ENCODE peak calls at places on chromosome 17, in eight cellular contexts. T, Y, U, G, I, L, S and O are unnamed samples.
A peak's percentile ranks its signal among the peaks of the same experiment; 100 is the strongest.

GRCh38 chr17:82882715-82883446 is 43.1 kb upstream of the ZNF750 start:
- DNase-seq in T (no peak), Y (no peak), U (no peak), G (no peak), I (no peak), L (peak; percentile 45), S (no peak), O (peak; percentile 17)

GRCh38 chr17:2551928-2552327 is 40.2 kb upstream of the METTL16 start:
- DNase-seq in T (peak; percentile 11), Y (no peak), U (no peak), G (no peak), I (no peak), L (no peak), S (no peak), O (no peak)

GRCh38 chr17:74946641-74947040 is 10.9 kb downstream of the OTOP3 start:
- DNase-seq in T (no peak), Y (no peak), U (no peak), G (no peak), I (no peak), L (no peak), S (no peak), O (no peak)

GRCh38 chr17:12644623-12645022 is 21.1 kb upstream of the MYOCD start:
- DNase-seq in T (no peak), Y (no peak), U (no peak), G (no peak), I (no peak), L (no peak), S (no peak), O (no peak)

GRCh38 chr17:30238387-30239088 is 3.0 kb upstream of the SLC6A4 start:
- DNase-seq in T (peak; percentile 58), Y (no peak), U (peak; percentile 30), G (peak; percentile 44), I (no peak), L (no peak), S (no peak), O (peak; percentile 28)

GRCh38 chr17:75878174-75878998 is at the start of gene TRIM47:
- DNase-seq in T (peak; percentile 50), Y (no peak), U (peak; percentile 49), G (peak; percentile 53), I (peak; percentile 84), L (peak; percentile 59), S (peak; percentile 71), O (peak; percentile 49)

GRCh38 chr17:16453493-16453851 is 38.1 kb downstream of the TRPV2 start:
- DNase-seq in T (no peak), Y (no peak), U (no peak), G (no peak), I (no peak), L (no peak), S (no peak), O (no peak)

GRCh38 chr17:45345554-45346254 is 28.9 kb upstream of the MAP3K14 start:
- DNase-seq in T (no peak), Y (no peak), U (no peak), G (no peak), I (no peak), L (no peak), S (peak; percentile 88), O (no peak)

GRCh38 chr17:35094902-35095301 is 24.8 kb downstream of the RAD51D start:
- DNase-seq in T (no peak), Y (no peak), U (no peak), G (no peak), I (no peak), L (no peak), S (peak; percentile 90), O (no peak)

GRCh38 chr17:51056813-51057510 is 63.7 kb downstream of the SPAG9 start:
- DNase-seq in T (peak; percentile 20), Y (peak; percentile 49), U (peak; percentile 56), G (peak; percentile 40), I (no peak), L (no peak), S (peak; percentile 93), O (peak; percentile 37)

GRCh38 chr17:78384479-78385175 is 6.2 kb downstream of the PGS1 start:
- DNase-seq in T (no peak), Y (no peak), U (no peak), G (no peak), I (no peak), L (no peak), S (no peak), O (no peak)

GRCh38 chr17:79117905-79118487 is 43.4 kb downstream of the ENGASE start:
- DNase-seq in T (no peak), Y (no peak), U (no peak), G (no peak), I (no peak), L (no peak), S (no peak), O (no peak)

GRCh38 chr17:50853781-50854180 is 12.4 kb downstream of the TOB1 start:
- DNase-seq in T (no peak), Y (no peak), U (no peak), G (no peak), I (no peak), L (no peak), S (no peak), O (no peak)

GRCh38 chr17:15512310-15512709 is 44.9 kb upstream of the CDRT4 start:
- DNase-seq in T (no peak), Y (no peak), U (no peak), G (no peak), I (no peak), L (no peak), S (no peak), O (no peak)

GRCh38 chr17:57294075-57294474 is 37.8 kb downstream of the MSI2 start:
- DNase-seq in T (no peak), Y (no peak), U (no peak), G (no peak), I (no peak), L (no peak), S (no peak), O (no peak)

GRCh38 chr17:74096456-74096855 is 107.0 kb upstream of the RPL38 start:
- DNase-seq in T (no peak), Y (no peak), U (no peak), G (no peak), I (no peak), L (no peak), S (no peak), O (no peak)

GRCh38 chr17:82613283-82614094 is 34.8 kb downstream of the WDR45B start:
- DNase-seq in T (no peak), Y (no peak), U (peak; percentile 92), G (peak; percentile 29), I (peak; percentile 33), L (no peak), S (no peak), O (peak; percentile 41)

GRCh38 chr17:76384987-76385891 is 830 bp downstream of the SPHK1 start:
- DNase-seq in T (peak; percentile 36), Y (no peak), U (peak; percentile 54), G (peak; percentile 44), I (peak; percentile 51), L (no peak), S (peak; percentile 77), O (peak; percentile 38)

GRCh38 chr17:8117367-8117979 is 841 bp downstream of the ALOXE3 start:
- DNase-seq in T (peak; percentile 39), Y (no peak), U (no peak), G (no peak), I (no peak), L (no peak), S (no peak), O (no peak)

GRCh38 chr17:1108810-1109605 is 70.8 kb downstream of the ABR start:
- DNase-seq in T (peak; percentile 72), Y (peak; percentile 71), U (peak; percentile 66), G (peak; percentile 38), I (peak; percentile 76), L (no peak), S (peak; percentile 49), O (no peak)

GRCh38 chr17:1108560-1108809 is 71.3 kb downstream of the ABR start:
- DNase-seq in T (peak; percentile 61), Y (no peak), U (no peak), G (peak; percentile 46), I (no peak), L (no peak), S (no peak), O (peak; percentile 54)

GRCh38 chr17:1107777-1108559 is 71.8 kb downstream of the ABR start:
- DNase-seq in T (no peak), Y (no peak), U (no peak), G (peak; percentile 33), I (no peak), L (no peak), S (no peak), O (no peak)

GRCh38 chr17:1109606-1110523 is 69.9 kb downstream of the ABR start:
- DNase-seq in T (no peak), Y (peak; percentile 63), U (peak; percentile 61), G (peak; percentile 65), I (no peak), L (no peak), S (peak; percentile 18), O (peak; percentile 80)

DNA sequence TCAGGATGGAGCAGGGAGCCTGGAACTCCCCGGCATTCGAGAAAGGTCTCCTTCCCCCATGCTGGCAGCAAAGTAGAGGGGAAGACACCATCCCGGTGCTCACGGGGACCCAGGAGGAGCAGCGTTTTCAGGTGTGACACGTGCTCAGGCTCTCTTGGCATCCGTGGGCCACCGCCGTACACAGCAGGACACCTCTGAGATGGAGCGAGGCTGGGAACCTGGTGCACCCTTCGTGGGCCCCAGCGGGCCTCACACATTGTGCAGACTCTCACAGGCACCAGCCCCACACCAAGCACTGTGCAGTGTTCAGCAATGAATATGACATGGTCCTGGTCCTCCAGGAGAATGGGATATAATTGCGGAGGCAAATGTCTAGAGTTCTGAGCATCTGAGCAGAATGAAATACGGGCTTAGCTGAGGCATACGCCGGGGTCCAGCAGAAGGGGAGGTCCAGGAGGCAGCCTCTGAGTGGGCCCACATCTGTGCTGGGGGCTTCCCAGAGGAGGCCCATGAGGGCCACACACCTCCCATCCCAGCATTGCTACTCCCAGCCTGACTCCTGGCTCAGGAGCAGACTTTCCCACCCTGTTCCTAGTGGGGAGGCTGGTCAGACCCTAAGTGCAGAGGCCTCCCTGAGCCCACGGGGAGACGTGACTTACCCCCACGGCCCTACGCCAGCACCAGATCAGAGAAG is 72.6 kb downstream of the ABR start:
- DNase-seq in T (no peak), Y (no peak), U (no peak), G (no peak), I (no peak), L (no peak), S (no peak), O (no peak)
- TF ChIP-seq CTCF in T (no peak), Y (no peak), U (no peak), G (no peak), I (no peak), L (no peak), S (no peak), O (no peak)

GRCh38 chr17:44000871-44001460 is 3.5 kb upstream of the NAGS start:
- DNase-seq in T (no peak), Y (no peak), U (no peak), G (no peak), I (no peak), L (no peak), S (no peak), O (no peak)
- TF ChIP-seq CTCF in T (no peak), Y (no peak), U (no peak), G (no peak), I (no peak), L (no peak), S (no peak), O (no peak)

GRCh38 chr17:47953945-47954344 is 3.7 kb downstream of the PRR15L start:
- DNase-seq in T (no peak), Y (no peak), U (no peak), G (no peak), I (no peak), L (no peak), S (peak; percentile 12), O (no peak)
- TF ChIP-seq CTCF in T (no peak), Y (no peak), U (no peak), G (no peak), I (no peak), L (no peak), S (peak; percentile 31), O (peak; percentile 34)

GRCh38 chr17:37701424-37702020 is 43.3 kb downstream of the HNF1B start:
- DNase-seq in T (no peak), Y (peak; percentile 74), U (no peak), G (peak; percentile 64), I (no peak), L (no peak), S (peak; percentile 26), O (no peak)
- TF ChIP-seq CTCF in T (peak; percentile 20), Y (peak; percentile 74), U (peak; percentile 74), G (peak; percentile 59), I (peak; percentile 59), L (no peak), S (peak; percentile 80), O (peak; percentile 27)